ENCODE peak calls at places on chromosomes 6 and 20, in eight cellular contexts. C is MM.1S; F is stimulated activated CD8-positive, alpha-beta memory T cell treated with anti-CD3 and anti-CD28 coated beads, Interleukin-15, amount 100 ng/mL, for 24 hours; T is SK-MEL-5; O is stimulated activated CD4-positive, alpha-beta T cell treated with anti-CD3 and anti-CD28 coated beads, Interleukin-1b, Interleukin-23, amount 100 ng/mL, for 4 hours; Z is mesothelial cell of epicardium; N is NCI-H345; V is GM12865. E is an unnamed sample.

GRCh38 chr6:44234101-44235090 is 11.0 kb downstream of the SLC29A1 start:
- DNase-seq in C (no peak), F (no peak), T (peak), O (no peak), Z (no peak), N (no peak), V (peak), E (no peak)

GRCh38 chr20:23205656-23206055 is 119.5 kb upstream of the CD93 start:
- DNase-seq in C (no peak), F (no peak), T (no peak), O (no peak), Z (no peak), N (peak), V (no peak), E (no peak)

GRCh38 chr6:491233-491632 is 99.7 kb downstream of the IRF4 start:
- DNase-seq in C (no peak), F (no peak), T (no peak), O (no peak), Z (no peak), N (no peak), V (no peak), E (no peak)

GRCh38 chr6:144585217-144585814 is 300.2 kb downstream of the UTRN start:
- DNase-seq in C (peak), F (no peak), T (peak), O (no peak), Z (no peak), N (peak), V (peak), E (peak)

GRCh38 chr20:51012357-51012756 is 10.6 kb downstream of the KCNG1 start:
- DNase-seq in C (no peak), F (no peak), T (no peak), O (no peak), Z (no peak), N (no peak), V (no peak), E (no peak)

GRCh38 chr6:4615891-4616290 is 160.3 kb upstream of the CDYL start:
- DNase-seq in C (no peak), F (no peak), T (no peak), O (no peak), Z (no peak), N (no peak), V (no peak), E (no peak)

GRCh38 chr6:114740547-114740946 is 397.7 kb upstream of the HS3ST5 start:
- DNase-seq in C (no peak), F (no peak), T (no peak), O (no peak), Z (no peak), N (no peak), V (no peak), E (no peak)

GRCh38 chr20:38067717-38068365 is 34.3 kb downstream of the RPRD1B start:
- DNase-seq in C (no peak), F (no peak), T (no peak), O (no peak), Z (no peak), N (no peak), V (no peak), E (no peak)

GRCh38 chr6:105509506-105510331 is 106.8 kb upstream of the PREP start:
- DNase-seq in C (no peak), F (no peak), T (peak), O (no peak), Z (no peak), N (no peak), V (no peak), E (no peak)

GRCh38 chr6:43913388-43914271 is 143.6 kb downstream of the VEGFA start:
- DNase-seq in C (no peak), F (no peak), T (no peak), O (no peak), Z (no peak), N (no peak), V (no peak), E (no peak)

GRCh38 chr6:66328181-66328580 is 621.2 kb upstream of the EYS start:
- DNase-seq in C (no peak), F (no peak), T (no peak), O (no peak), Z (no peak), N (no peak), V (no peak), E (no peak)

GRCh38 chr20:33465536-33466302 is 22.2 kb upstream of the SNTA1 start:
- DNase-seq in C (no peak), F (no peak), T (peak), O (no peak), Z (no peak), N (no peak), V (no peak), E (no peak)

GRCh38 chr20:56755201-56755600 is 126.1 kb downstream of the TFAP2C start:
- DNase-seq in C (no peak), F (no peak), T (peak), O (no peak), Z (no peak), N (no peak), V (no peak), E (no peak)

GRCh38 chr6:138593100-138593877 is 94.0 kb upstream of the NHSL1 start:
- DNase-seq in C (no peak), F (no peak), T (peak), O (no peak), Z (no peak), N (no peak), V (peak), E (no peak)

GRCh38 chr20:43029161-43029560 is 160.5 kb downstream of the PTPRT start:
- DNase-seq in C (no peak), F (no peak), T (no peak), O (no peak), Z (no peak), N (no peak), V (no peak), E (no peak)

GRCh38 chr6:161377116-161377515 is 103.3 kb upstream of the AGPAT4 start:
- DNase-seq in C (no peak), F (no peak), T (no peak), O (no peak), Z (no peak), N (no peak), V (no peak), E (no peak)

GRCh38 chr6:15063253-15063853 is 182.5 kb upstream of the JARID2 start:
- DNase-seq in C (no peak), F (no peak), T (no peak), O (no peak), Z (no peak), N (no peak), V (peak), E (no peak)

GRCh38 chr20:21325296-21325695 is 22.2 kb downstream of the XRN2 start:
- DNase-seq in C (no peak), F (no peak), T (no peak), O (no peak), Z (no peak), N (no peak), V (no peak), E (no peak)